ENCODE peak calls at places on chromosomes 12 and 14, in ten cellular contexts. S is AG04450, R is dorsolateral prefrontal cortex, Y is left ventricle myocardium inferior, D is GM10248, H is neural crest cell, J is hepatocyte, N is psoas muscle, P is kidney epithelial cell, Z is mucosa of descending colon. V is an unnamed sample.

GRCh38 chr14:96762650-96763049 is 34.5 kb upstream of the VRK1 start:
- DNase-seq in S (no peak), R (no peak), Y (no peak), D (peak; percentile 71), H (peak; percentile 16), J (peak; percentile 70), N (no peak), P (peak; percentile 25), Z (peak; percentile 29), V (peak; percentile 80)

GRCh38 chr12:1907652-1908611 is 10.5 kb downstream of the CACNA2D4 start:
- DNase-seq in S (no peak), R (peak; percentile 6), Y (no peak), D (peak; percentile 10), H (no peak), J (peak; percentile 3), N (peak; percentile 48), P (no peak), Z (peak; percentile 74), V (no peak)

GRCh38 chr12:30201301-30202160 is 417.8 kb upstream of the TMTC1 start:
- DNase-seq in S (no peak), R (no peak), Y (peak; percentile 13), D (no peak), H (no peak), J (no peak), N (peak; percentile 39), P (no peak), Z (no peak), V (peak; percentile 5)

GRCh38 chr12:70535896-70536374 is 101.3 kb downstream of the PTPRB start:
- DNase-seq in S (no peak), R (peak; percentile 87), Y (no peak), D (no peak), H (no peak), J (no peak), N (no peak), P (no peak), Z (peak; percentile 6), V (no peak)

GRCh38 chr12:46977976-46978375 is 101.4 kb upstream of the PCED1B start:
- DNase-seq in S (no peak), R (no peak), Y (no peak), D (no peak), H (no peak), J (no peak), N (no peak), P (no peak), Z (no peak), V (no peak)

GRCh38 chr14:60095781-60096450 is 4.2 kb downstream of the PCNX4 start:
- DNase-seq in S (peak; percentile 59), R (no peak), Y (no peak), D (no peak), H (no peak), J (no peak), N (no peak), P (no peak), Z (peak; percentile 19), V (peak; percentile 81)

GRCh38 chr14:54813081-54813480 is 89.5 kb downstream of the GCH1 start:
- DNase-seq in S (no peak), R (no peak), Y (no peak), D (no peak), H (no peak), J (no peak), N (no peak), P (no peak), Z (no peak), V (no peak)

GRCh38 chr12:111597731-111598636 is 1.1 kb downstream of the ATXN2 start:
- DNase-seq in S (no peak), R (peak; percentile 47), Y (peak; percentile 53), D (peak; percentile 55), H (peak; percentile 37), J (peak; percentile 63), N (peak; percentile 69), P (no peak), Z (peak; percentile 65), V (peak; percentile 17)

GRCh38 chr14:100288382-100289185 is 17.7 kb downstream of the SLC25A29 start:
- DNase-seq in S (no peak), R (no peak), Y (no peak), D (no peak), H (no peak), J (no peak), N (peak; percentile 24), P (no peak), Z (no peak), V (no peak)

GRCh38 chr14:98897605-98898309 is 374.2 kb downstream of the BCL11B start:
- DNase-seq in S (no peak), R (no peak), Y (no peak), D (no peak), H (no peak), J (no peak), N (no peak), P (no peak), Z (no peak), V (no peak)

GRCh38 chr12:25670076-25671055 is 117.3 kb upstream of the LMNTD1 start:
- DNase-seq in S (no peak), R (no peak), Y (no peak), D (no peak), H (no peak), J (no peak), N (no peak), P (peak; percentile 42), Z (no peak), V (peak; percentile 30)

GRCh38 chr14:104510794-104511611 is 68.6 kb upstream of the C14orf180 start:
- DNase-seq in S (no peak), R (peak; percentile 60), Y (peak; percentile 76), D (no peak), H (no peak), J (no peak), N (peak; percentile 69), P (no peak), Z (no peak), V (no peak)

DNA sequence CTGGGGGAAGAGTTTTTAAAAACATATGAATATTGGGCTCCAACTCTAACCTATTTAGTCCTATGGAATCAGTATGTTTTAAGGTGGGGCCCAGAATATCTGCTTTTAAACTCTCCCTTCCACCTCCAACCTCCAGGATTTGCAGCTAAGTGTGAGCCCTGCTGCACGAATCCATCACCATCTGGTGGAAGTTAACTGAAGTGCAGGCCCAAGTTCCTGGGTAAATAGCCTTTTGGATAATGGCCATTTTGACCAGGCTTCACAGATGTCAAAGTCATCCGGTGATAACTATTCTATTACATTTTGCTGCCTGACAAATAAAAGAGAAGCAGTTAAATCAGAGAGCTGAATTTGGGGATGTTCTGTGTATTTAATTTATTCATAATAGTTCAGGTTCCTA is 58.1 kb upstream of the RMST start:
- DNase-seq in S (no peak), R (peak; percentile 46), Y (no peak), D (peak; percentile 47), H (peak; percentile 54), J (peak; percentile 69), N (no peak), P (peak; percentile 25), Z (peak; percentile 11), V (peak; percentile 20)
- TF ChIP-seq CTCF in S (peak; percentile 41), R (peak; percentile 69), Y (peak; percentile 75), D (peak; percentile 75), H (peak; percentile 91), J (peak; percentile 77), N (peak; percentile 45), P (peak; percentile 96), Z (no peak), V (peak; percentile 55)

DNA sequence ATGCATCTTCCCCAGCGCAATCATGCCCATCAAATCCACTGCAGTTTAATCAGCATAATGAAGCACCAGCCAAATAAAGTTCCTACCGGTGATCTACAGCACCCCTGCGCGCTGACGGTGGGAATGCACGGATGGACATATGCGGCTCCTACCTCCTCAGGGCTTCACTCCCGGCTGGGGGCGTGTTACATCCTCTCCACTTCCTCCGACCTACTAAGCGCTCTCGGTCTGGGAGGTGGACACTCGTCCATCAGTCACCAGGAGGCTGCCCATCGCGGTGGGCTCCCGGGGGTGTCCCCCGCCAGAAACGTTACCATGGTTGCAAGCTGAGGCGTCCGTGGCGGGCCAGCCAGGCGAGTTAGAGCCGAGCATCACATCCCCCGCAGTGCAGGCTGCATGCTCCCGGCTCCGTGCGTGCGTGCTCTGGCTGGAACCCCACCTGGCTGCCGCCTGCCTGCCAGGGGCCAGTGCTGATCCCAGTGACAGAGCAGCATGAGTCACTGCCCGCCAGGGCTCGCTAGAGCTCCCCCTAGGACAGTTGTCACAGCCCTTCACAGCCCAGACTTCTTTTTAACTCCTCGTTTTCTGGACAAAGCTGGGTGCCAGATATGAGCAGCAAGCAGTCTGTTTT is 73.0 kb downstream of the CIT start:
- DNase-seq in S (no peak), R (peak; percentile 87), Y (peak; percentile 35), D (no peak), H (peak; percentile 50), J (peak; percentile 90), N (peak; percentile 87), P (peak; percentile 49), Z (peak; percentile 6), V (peak; percentile 54)
- TF ChIP-seq CTCF in S (peak; percentile 27), R (peak; percentile 37), Y (peak; percentile 52), D (peak; percentile 14), H (peak; percentile 63), J (peak; percentile 58), N (peak; percentile 41), P (peak; percentile 70), Z (no peak), V (peak; percentile 38)

GRCh38 chr12:60144395-60144794 is 548.6 kb downstream of the SLC16A7 start:
- DNase-seq in S (no peak), R (no peak), Y (no peak), D (no peak), H (no peak), J (no peak), N (no peak), P (no peak), Z (no peak), V (no peak)
- TF ChIP-seq CTCF in S (no peak), R (no peak), Y (no peak), D (no peak), H (no peak), J (no peak), N (no peak), P (no peak), Z (no peak), V (no peak)

GRCh38 chr14:50830932-50831703 is at the start of gene NIN:
- DNase-seq in S (no peak), R (peak; percentile 49), Y (peak; percentile 84), D (peak; percentile 89), H (peak; percentile 66), J (peak; percentile 92), N (peak; percentile 89), P (no peak), Z (peak; percentile 79), V (peak; percentile 81)

GRCh38 chr14:50831704-50832130 is 755 bp upstream of the NIN start:
- DNase-seq in S (no peak), R (no peak), Y (no peak), D (no peak), H (no peak), J (peak; percentile 21), N (no peak), P (no peak), Z (no peak), V (no peak)

GRCh38 chr14:50829472-50830043 is 1.4 kb downstream of the NIN start:
- DNase-seq in S (no peak), R (no peak), Y (no peak), D (no peak), H (no peak), J (no peak), N (no peak), P (no peak), Z (no peak), V (no peak)

GRCh38 chr14:50830044-50830931 is 674 bp downstream of the NIN start:
- DNase-seq in S (no peak), R (peak; percentile 35), Y (peak; percentile 54), D (peak; percentile 74), H (peak; percentile 60), J (peak; percentile 48), N (peak; percentile 73), P (no peak), Z (peak; percentile 50), V (peak; percentile 54)

GRCh38 chr14:50828738-50829471 is 2.1 kb downstream of the NIN start:
- DNase-seq in S (no peak), R (no peak), Y (no peak), D (no peak), H (no peak), J (no peak), N (no peak), P (no peak), Z (no peak), V (no peak)
- TF ChIP-seq CTCF in S (peak; percentile 9), R (no peak), Y (no peak), D (no peak), H (no peak), J (no peak), N (no peak), P (no peak), Z (no peak), V (no peak)